ENCODE peak calls at places on chromosomes 5 and 9, in nine cellular contexts. A is NB4, S is sigmoid colon, D is heart left ventricle, R is erythroblast, J is stomach, B is testis, P is A549, F is Peyer's patch. M is an unnamed sample.
A peak's percentile ranks its signal among the peaks of the same experiment; 100 is the strongest.

GRCh38 chr9:106450549-106450948 is 412.4 kb upstream of the ZNF462 start:
- DNase-seq in A (no peak), S (peak; percentile 74), D (peak; percentile 76), R (no peak), J (no peak), B (peak; percentile 60), P (no peak), F (no peak), M (no peak)

GRCh38 chr5:83321656-83322055 is 149.9 kb upstream of the VCAN start:
- DNase-seq in A (no peak), S (no peak), D (no peak), R (no peak), J (no peak), B (no peak), P (no peak), F (no peak), M (no peak)

GRCh38 chr5:135162661-135163265 is 128.7 kb upstream of the PITX1 start:
- DNase-seq in A (no peak), S (no peak), D (no peak), R (no peak), J (no peak), B (no peak), P (no peak), F (no peak), M (no peak)

GRCh38 chr5:87020099-87020934 is 247.4 kb upstream of the RASA1 start:
- DNase-seq in A (peak; percentile 31), S (no peak), D (peak; percentile 53), R (no peak), J (no peak), B (peak; percentile 37), P (no peak), F (peak; percentile 35), M (no peak)

GRCh38 chr9:88775037-88775471 is 216.2 kb upstream of the S1PR3 start:
- DNase-seq in A (peak; percentile 59), S (peak; percentile 85), D (peak; percentile 59), R (no peak), J (peak; percentile 44), B (peak; percentile 79), P (peak; percentile 89), F (no peak), M (no peak)

GRCh38 chr9:114098021-114098659 is 952 bp downstream of the KIF12 start:
- DNase-seq in A (no peak), S (no peak), D (no peak), R (peak; percentile 46), J (peak; percentile 63), B (peak; percentile 46), P (peak; percentile 75), F (no peak), M (no peak)

GRCh38 chr9:115492869-115493268 is 374.9 kb upstream of the TNC start:
- DNase-seq in A (no peak), S (no peak), D (no peak), R (no peak), J (no peak), B (no peak), P (no peak), F (no peak), M (no peak)

GRCh38 chr9:131165523-131165922 is 40.1 kb downstream of the NUP214 start:
- DNase-seq in A (no peak), S (no peak), D (no peak), R (no peak), J (no peak), B (no peak), P (no peak), F (no peak), M (no peak)

DNA sequence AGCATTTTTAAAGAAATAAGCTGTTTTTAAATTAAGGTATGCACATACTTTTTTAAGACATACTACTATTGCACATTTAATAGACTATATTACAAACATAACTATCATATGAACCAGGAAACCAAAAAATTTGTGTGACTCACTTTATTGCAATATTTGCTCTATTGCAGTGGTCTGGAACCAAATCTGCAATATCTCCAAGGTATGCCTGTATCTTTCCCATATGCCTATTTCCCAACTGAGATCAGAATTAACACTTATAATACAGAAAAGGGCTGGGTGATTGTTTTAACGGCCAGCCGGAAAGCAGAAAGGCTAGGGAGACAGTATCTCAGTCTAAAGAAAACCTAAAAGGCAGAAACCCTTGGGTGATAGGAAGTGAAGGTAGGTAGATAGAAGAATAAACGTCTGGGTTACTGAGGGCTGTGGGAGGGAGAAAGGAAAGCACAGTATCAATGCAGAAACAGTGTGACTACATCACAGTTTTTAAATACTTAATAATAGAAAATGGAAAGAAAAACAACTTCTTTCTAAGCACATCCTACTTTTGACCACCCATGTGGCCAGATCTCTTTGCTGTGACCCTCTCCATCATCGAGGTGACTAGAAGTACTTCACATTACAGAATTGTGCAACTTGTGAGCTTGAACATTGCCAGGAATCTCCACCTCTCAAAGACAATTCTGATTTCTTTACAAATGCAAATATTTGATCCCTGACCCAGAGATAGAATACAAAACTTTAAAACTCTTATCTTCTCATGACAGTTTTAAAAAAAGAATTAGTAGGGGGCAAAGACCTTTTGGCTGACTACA is 126.4 kb downstream of the LPAR1 start:
- DNase-seq in A (no peak), S (no peak), D (no peak), R (no peak), J (no peak), B (peak; percentile 70), P (peak; percentile 78), F (no peak), M (no peak)
- TF ChIP-seq POLR2A in A (no peak), S (no peak), D (no peak), R (no peak), J (no peak), B (no peak), P (no peak), F (no peak), M (no peak)

DNA sequence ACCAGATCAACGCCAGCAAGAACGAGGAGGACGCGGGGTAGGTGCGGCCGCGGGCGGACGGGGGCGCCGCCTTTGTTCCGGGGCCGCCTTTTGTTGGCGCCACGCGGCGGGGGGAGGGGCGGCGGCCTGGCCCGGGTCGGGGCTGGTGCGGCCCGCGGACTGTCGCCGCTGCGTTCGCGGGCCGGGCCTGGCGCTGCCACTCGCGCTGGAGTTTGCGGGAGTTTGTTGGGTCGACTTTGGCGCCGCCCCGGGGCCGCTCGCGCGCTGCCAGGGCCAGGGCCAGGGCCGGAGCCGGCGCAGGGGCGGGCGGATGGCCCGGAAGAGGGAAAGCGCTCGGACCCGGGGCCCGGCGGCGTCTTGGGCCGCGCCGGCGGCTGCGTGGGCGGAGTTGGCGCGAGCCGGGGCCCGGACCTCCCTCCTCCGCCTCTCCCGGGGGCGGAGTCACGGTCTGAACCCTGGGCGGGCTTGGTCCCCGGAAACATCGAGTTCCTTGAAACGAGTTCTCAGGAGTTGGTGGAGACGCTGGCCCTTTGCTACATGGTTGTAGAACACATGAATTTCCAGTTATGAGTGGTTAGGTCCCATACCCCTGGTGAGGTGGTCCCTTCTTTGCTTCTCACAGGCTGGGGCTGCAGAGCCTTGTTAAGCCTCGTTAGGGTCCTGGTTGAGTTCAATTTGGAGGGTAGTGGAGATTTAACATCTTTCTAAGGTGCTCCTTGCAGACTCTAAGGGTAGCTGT is 846 bp downstream of the HNRNPAB start:
- DNase-seq in A (peak; percentile 88), S (peak; percentile 90), D (peak; percentile 84), R (peak; percentile 89), J (peak; percentile 87), B (peak; percentile 83), P (peak; percentile 66), F (peak; percentile 82), M (no peak)
- TF ChIP-seq POLR2A in A (peak; percentile 16), S (peak; percentile 28), D (no peak), R (no peak), J (no peak), B (no peak), P (no peak), F (peak; percentile 68), M (peak; percentile 40)

GRCh38 chr5:75610201-75610600 is 1.1 kb upstream of the ANKDD1B start:
- DNase-seq in A (no peak), S (no peak), D (no peak), R (no peak), J (no peak), B (no peak), P (no peak), F (no peak), M (no peak)

GRCh38 chr5:75608886-75609285 is 2.4 kb upstream of the ANKDD1B start:
- DNase-seq in A (no peak), S (no peak), D (no peak), R (peak; percentile 38), J (no peak), B (no peak), P (no peak), F (no peak), M (no peak)

GRCh38 chr5:75612211-75612579 is 942 bp downstream of the ANKDD1B start:
- DNase-seq in A (no peak), S (no peak), D (no peak), R (no peak), J (no peak), B (no peak), P (no peak), F (no peak), M (no peak)

GRCh38 chr5:75614165-75614564 is 2.9 kb downstream of the ANKDD1B start:
- DNase-seq in A (no peak), S (no peak), D (no peak), R (no peak), J (no peak), B (no peak), P (no peak), F (no peak), M (no peak)

DNA sequence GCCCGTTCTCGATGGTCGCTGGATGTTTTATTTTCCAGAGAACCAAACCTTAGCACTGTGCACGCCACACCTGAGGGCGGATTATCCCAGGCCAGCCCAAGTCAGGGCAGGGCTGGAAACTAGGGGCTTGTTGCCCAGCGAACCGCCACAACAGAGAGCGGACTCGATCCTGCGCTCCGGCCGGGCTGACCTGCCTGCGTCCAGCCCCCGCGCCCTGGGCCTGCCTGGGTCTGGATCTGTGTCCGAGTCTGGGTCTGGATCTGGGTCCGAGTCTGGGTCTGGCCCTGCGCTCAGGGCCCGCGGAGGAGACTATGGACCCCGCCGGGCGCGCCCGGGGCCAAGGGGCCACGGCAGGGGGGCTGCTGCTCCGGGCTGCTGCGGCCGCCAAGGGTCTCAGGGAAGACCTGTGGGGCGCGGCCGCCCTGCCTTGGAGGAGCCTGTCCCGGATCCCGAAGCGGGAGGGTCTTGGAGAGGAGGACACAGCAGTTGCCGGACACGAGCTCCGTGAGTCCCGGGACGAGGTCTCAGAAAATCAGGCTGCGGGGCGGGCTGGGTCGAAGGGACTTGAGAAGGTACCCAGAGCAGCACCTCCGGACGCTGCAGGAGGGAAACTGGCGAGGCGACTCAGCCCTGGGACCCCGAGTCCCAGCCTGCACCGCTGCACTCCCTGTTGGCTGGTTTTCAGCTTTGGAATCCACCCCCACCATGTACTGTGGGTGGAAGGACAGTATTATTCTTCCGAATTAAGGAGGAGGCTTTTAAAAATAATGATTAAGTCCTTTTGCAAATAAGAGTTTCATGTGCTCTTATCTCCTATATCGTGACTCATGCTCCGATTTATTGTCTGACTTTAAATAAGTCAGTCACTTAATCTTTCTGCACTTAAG is at the start of gene ANKDD1B:
- DNase-seq in A (no peak), S (peak; percentile 70), D (peak; percentile 29), R (peak; percentile 39), J (peak; percentile 38), B (peak; percentile 38), P (peak; percentile 42), F (no peak), M (no peak)
- TF ChIP-seq POLR2A in A (no peak), S (no peak), D (no peak), R (no peak), J (no peak), B (no peak), P (no peak), F (no peak), M (no peak)

GRCh38 chr9:100595391-100596199 is 17.7 kb downstream of the CAVIN4 start:
- DNase-seq in A (peak; percentile 56), S (no peak), D (no peak), R (peak; percentile 69), J (no peak), B (peak; percentile 42), P (peak; percentile 57), F (no peak), M (no peak)

GRCh38 chr9:100601216-100601615 is 23.3 kb downstream of the CAVIN4 start:
- DNase-seq in A (peak; percentile 60), S (no peak), D (no peak), R (peak; percentile 59), J (peak; percentile 40), B (peak; percentile 57), P (peak; percentile 54), F (no peak), M (no peak)

GRCh38 chr9:100600511-100601079 is 22.7 kb downstream of the CAVIN4 start:
- DNase-seq in A (no peak), S (no peak), D (no peak), R (peak; percentile 6), J (no peak), B (no peak), P (no peak), F (no peak), M (no peak)

GRCh38 chr9:100597236-100597635 is 19.4 kb downstream of the CAVIN4 start:
- DNase-seq in A (no peak), S (no peak), D (no peak), R (no peak), J (no peak), B (no peak), P (no peak), F (no peak), M (no peak)

DNA sequence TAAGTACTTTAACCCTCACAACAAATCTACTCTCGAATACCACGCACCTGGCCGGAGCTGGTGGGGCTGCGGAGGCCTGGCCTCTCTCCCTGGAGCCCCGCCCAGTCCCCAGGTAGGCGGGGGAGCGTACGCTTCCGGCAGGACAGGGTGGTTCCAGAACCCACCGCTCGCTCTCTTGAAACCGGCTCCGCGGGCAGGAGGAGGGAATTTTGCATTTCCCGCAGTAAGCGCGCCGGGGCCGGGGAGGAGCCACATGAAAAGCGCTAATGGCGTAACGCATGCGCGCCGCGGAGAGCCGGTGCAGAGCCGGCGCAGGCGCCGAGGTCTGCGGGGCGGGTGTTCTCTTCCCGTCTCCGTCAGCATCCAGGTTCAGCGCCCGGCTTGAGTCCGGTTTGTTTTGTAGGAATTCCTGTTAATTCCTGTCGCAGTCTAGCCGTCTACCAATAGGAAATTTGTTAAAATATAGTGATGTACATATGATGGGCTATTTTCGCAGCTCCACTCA is 20.8 kb downstream of the CAVIN4 start:
- DNase-seq in A (peak; percentile 18), S (peak; percentile 86), D (peak; percentile 82), R (peak; percentile 79), J (peak; percentile 88), B (peak; percentile 88), P (peak; percentile 76), F (peak; percentile 68), M (no peak)
- TF ChIP-seq POLR2A in A (no peak), S (no peak), D (no peak), R (peak; percentile 27), J (no peak), B (no peak), P (peak; percentile 51), F (no peak), M (no peak)